ENCODE peak calls at places on chromosomes 5 and 9, in five cellular contexts. O is fibroblast of the aortic adventitia, C is fibroblast of pulmonary artery, V is upper lobe of right lung, M is body of pancreas. H is an unnamed sample.

GRCh38 chr5:178252258-178252657 is 19.7 kb upstream of the PHYKPL start:
- DNase-seq in O (no peak), C (no peak), V (no peak), M (no peak), H (no peak)

GRCh38 chr5:54764691-54765090 is 220.7 kb downstream of the ESM1 start:
- DNase-seq in O (peak; percentile 32), C (peak; percentile 32), V (no peak), M (no peak), H (peak; percentile 50)

GRCh38 chr9:133160742-133161541 is 2.8 kb downstream of the GBGT1 start:
- DNase-seq in O (peak; percentile 59), C (peak; percentile 85), V (peak; percentile 81), M (peak; percentile 78), H (peak; percentile 87)

GRCh38 chr9:123749580-123750202 is 180.2 kb downstream of the DENND1A start:
- DNase-seq in O (no peak), C (no peak), V (no peak), M (no peak), H (no peak)

GRCh38 chr5:133714161-133714915 is 102.0 kb upstream of the FSTL4 start:
- DNase-seq in O (peak; percentile 6), C (no peak), V (no peak), M (no peak), H (no peak)

GRCh38 chr9:89359636-89360315 is 41.5 kb downstream of the SECISBP2 start:
- DNase-seq in O (peak; percentile 27), C (no peak), V (no peak), M (no peak), H (no peak)

GRCh38 chr5:59356813-59357381 is 536.6 kb downstream of the PDE4D start:
- DNase-seq in O (no peak), C (no peak), V (peak; percentile 55), M (no peak), H (no peak)

GRCh38 chr5:73692166-73692640 is 66.2 kb downstream of the ARHGEF28 start:
- DNase-seq in O (peak; percentile 71), C (peak; percentile 51), V (no peak), M (no peak), H (peak; percentile 89)

GRCh38 chr9:98092633-98092971 is 26.4 kb downstream of the TRIM14 start:
- DNase-seq in O (no peak), C (no peak), V (no peak), M (no peak), H (no peak)

GRCh38 chr9:69056416-69056815 is 20.9 kb downstream of the FXN start:
- DNase-seq in O (no peak), C (no peak), V (no peak), M (no peak), H (no peak)

GRCh38 chr5:15008476-15008875 is 136.9 kb upstream of the ANKH start:
- DNase-seq in O (peak; percentile 98), C (peak; percentile 97), V (peak; percentile 92), M (peak; percentile 85), H (peak; percentile 97)

GRCh38 chr5:91946870-91947269 is 563.8 kb upstream of the ARRDC3 start:
- DNase-seq in O (no peak), C (no peak), V (no peak), M (no peak), H (no peak)

GRCh38 chr9:35811364-35812024 is 568 bp downstream of the SPAG8 start:
- DNase-seq in O (peak; percentile 39), C (peak; percentile 51), V (no peak), M (peak; percentile 54), H (peak; percentile 49)

GRCh38 chr5:172322028-172322965 is 38.7 kb upstream of the UBTD2 start:
- DNase-seq in O (no peak), C (no peak), V (no peak), M (peak; percentile 67), H (no peak)

GRCh38 chr9:112820886-112821285 is 69.8 kb downstream of the SLC46A2 start:
- DNase-seq in O (peak; percentile 75), C (peak; percentile 60), V (no peak), M (no peak), H (peak; percentile 77)

GRCh38 chr9:34547960-34548603 is 25.3 kb upstream of the ENHO start:
- DNase-seq in O (peak; percentile 61), C (peak; percentile 66), V (peak; percentile 81), M (peak; percentile 91), H (peak; percentile 78)

GRCh38 chr9:95107001-95107749 is 210.3 kb downstream of the FANCC start:
- DNase-seq in O (peak; percentile 77), C (peak; percentile 69), V (peak; percentile 55), M (peak; percentile 77), H (peak; percentile 46)

GRCh38 chr5:98986556-98986955 is 57.7 kb upstream of the CHD1 start:
- DNase-seq in O (no peak), C (no peak), V (no peak), M (no peak), H (no peak)

GRCh38 chr5:143699121-143699520 is 112.8 kb upstream of the HMHB1 start:
- DNase-seq in O (no peak), C (no peak), V (no peak), M (no peak), H (no peak)

GRCh38 chr5:154403776-154404387 is 41.9 kb upstream of the SAP30L start:
- DNase-seq in O (no peak), C (no peak), V (no peak), M (no peak), H (no peak)

GRCh38 chr5:135266301-135266630 is 132.8 kb downstream of the MACROH2A1 start:
- DNase-seq in O (no peak), C (no peak), V (no peak), M (no peak), H (no peak)

GRCh38 chr9:115225459-115226116 is 107.6 kb upstream of the TNC start:
- DNase-seq in O (no peak), C (no peak), V (no peak), M (no peak), H (no peak)

GRCh38 chr9:131399972-131400371 is 6.1 kb downstream of the PRRC2B start:
- DNase-seq in O (no peak), C (no peak), V (no peak), M (no peak), H (no peak)

GRCh38 chr9:131400627-131401026 is 6.7 kb downstream of the PRRC2B start:
- DNase-seq in O (no peak), C (no peak), V (no peak), M (no peak), H (no peak)

GRCh38 chr9:131402738-131403492 is 9.0 kb downstream of the PRRC2B start:
- DNase-seq in O (peak; percentile 94), C (peak; percentile 94), V (peak; percentile 87), M (peak; percentile 91), H (peak; percentile 94)

GRCh38 chr9:131403493-131403773 is 9.5 kb downstream of the PRRC2B start:
- DNase-seq in O (no peak), C (no peak), V (no peak), M (no peak), H (no peak)

DNA sequence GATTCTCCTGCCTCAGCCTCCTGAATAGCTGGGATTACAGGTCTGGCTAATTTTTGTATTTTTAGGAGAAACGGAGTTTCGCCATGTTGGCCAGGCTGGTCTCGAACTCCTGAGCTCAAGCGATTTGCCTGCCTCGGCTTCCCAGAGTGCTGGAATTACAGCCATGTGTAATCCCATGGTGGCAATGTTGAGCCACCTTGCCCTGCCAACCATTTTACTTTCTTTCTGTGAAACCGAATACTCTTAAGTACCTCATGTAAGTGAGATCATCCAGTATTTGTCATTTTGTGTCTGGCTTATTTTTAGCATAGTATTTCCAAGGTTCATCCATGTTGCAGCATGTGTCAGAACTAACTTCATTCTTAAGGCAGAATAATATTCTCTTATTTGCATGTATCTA is 8.2 kb downstream of the PRRC2B start:
- DNase-seq in O (peak; percentile 58), C (no peak), V (no peak), M (no peak), H (no peak)
- H3K4me3 ChIP-seq in O (no peak overlapping the region), C (no peak overlapping the region), V (no peak overlapping the region), M (no peak overlapping the region), H (peak overlapping the region; percentile 32)

GRCh38 chr5:142323480-142324376 is 1.1 kb downstream of the SPRY4 start:
- DNase-seq in O (peak; percentile 56), C (peak; percentile 68), V (peak; percentile 69), M (no peak), H (peak; percentile 52)

GRCh38 chr5:142325677-142326479 is 1.1 kb upstream of the SPRY4 start:
- DNase-seq in O (peak; percentile 61), C (peak; percentile 82), V (peak; percentile 84), M (peak; percentile 68), H (peak; percentile 83)

GRCh38 chr5:142322747-142323479 is 1.9 kb downstream of the SPRY4 start:
- DNase-seq in O (peak; percentile 93), C (peak; percentile 75), V (no peak), M (no peak), H (peak; percentile 80)

GRCh38 chr5:142324871-142325676 is at the start of gene SPRY4:
- DNase-seq in O (peak; percentile 99), C (peak; percentile 99), V (peak; percentile 95), M (peak; percentile 88), H (peak; percentile 99)

GRCh38 chr5:142324377-142324870 is 397 bp downstream of the SPRY4 start:
- DNase-seq in O (no peak), C (no peak), V (peak; percentile 73), M (peak; percentile 40), H (no peak)
- TF ChIP-seq CTCF in O (peak; percentile 35), C (peak; percentile 19), V (peak; percentile 26), M (peak; percentile 9), H (peak; percentile 5)

GRCh38 chr9:84485539-84485938 is 145.0 kb upstream of the SLC28A3 start:
- DNase-seq in O (no peak), C (no peak), V (no peak), M (no peak), H (no peak)

GRCh38 chr9:84480071-84480470 is 139.5 kb upstream of the SLC28A3 start:
- DNase-seq in O (no peak), C (no peak), V (no peak), M (no peak), H (no peak)

GRCh38 chr9:84478996-84479395 is 138.4 kb upstream of the SLC28A3 start:
- DNase-seq in O (no peak), C (no peak), V (no peak), M (no peak), H (no peak)

DNA sequence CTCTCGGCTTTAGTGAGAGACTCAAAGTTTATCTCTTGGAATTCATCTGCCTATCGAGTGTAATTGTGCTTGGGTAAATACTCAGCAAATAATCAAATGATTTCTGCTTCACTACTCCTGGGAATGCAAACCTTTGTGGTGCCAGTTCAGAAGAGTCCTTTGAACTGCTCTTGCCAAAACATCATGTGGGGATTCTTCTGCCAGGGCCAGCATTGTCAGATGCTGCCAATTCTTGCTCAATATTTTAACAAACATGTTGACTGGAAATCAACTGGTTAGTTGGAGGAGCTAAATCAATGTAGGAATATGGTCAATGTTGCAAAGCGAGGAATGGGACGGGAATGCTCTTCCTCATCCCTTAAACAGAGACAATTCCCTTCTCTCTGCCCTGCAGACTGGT is 141.3 kb upstream of the SLC28A3 start:
- DNase-seq in O (no peak), C (no peak), V (no peak), M (no peak), H (no peak)
- H3K4me3 ChIP-seq in O (no peak overlapping the region), C (no peak overlapping the region), V (no peak overlapping the region), M (no peak overlapping the region), H (no peak overlapping the region)

GRCh38 chr9:110687497-110687896 is 18.9 kb downstream of the MUSK start:
- DNase-seq in O (no peak), C (no peak), V (no peak), M (no peak), H (no peak)
- TF ChIP-seq CTCF in O (no peak), C (no peak), V (no peak), M (no peak), H (no peak)

GRCh38 chr9:129886226-129887174 is 51.2 kb downstream of the USP20 start:
- DNase-seq in O (peak; percentile 17), C (peak; percentile 32), V (peak; percentile 65), M (no peak), H (peak; percentile 17)
- H3K4me3 ChIP-seq in O (no peak overlapping the region), C (no peak overlapping the region), V (peak overlapping the region; percentile 48), M (no peak overlapping the region), H (peak overlapping the region; percentile 32)